ENCODE peak calls at places on chromosomes 13 and 19, in seven cellular contexts. V is breast epithelium; P is upper lobe of right lung; Q is neuronal stem cell; W is HCT116; F is CD8-positive, alpha-beta memory T cell; H is tibial nerve. C is an unnamed sample.

GRCh38 chr13:110716235-110716505 is 2.7 kb downstream of the ING1 start:
- DNase-seq in V (no peak), P (no peak), F (no peak), Q (no peak), W (no peak), H (peak; percentile 20), C (no peak)

GRCh38 chr19:2723747-2724146 is 2.6 kb upstream of the DIRAS1 start:
- DNase-seq in H (no peak), P (no peak), W (no peak), F (no peak), Q (no peak), V (no peak), C (no peak)

GRCh38 chr13:106103779-106104178 is 431.7 kb downstream of the EFNB2 start:
- DNase-seq in Q (no peak), V (no peak), P (no peak), W (peak; percentile 34), H (no peak), F (no peak), C (no peak)

GRCh38 chr19:55688422-55689218 is 13.6 kb downstream of the EPN1 start:
- DNase-seq in Q (no peak), V (no peak), F (no peak), W (no peak), H (no peak), P (peak; percentile 63), C (no peak)

GRCh38 chr19:29549105-29550070 is 23.6 kb downstream of the VSTM2B start:
- DNase-seq in H (no peak), Q (no peak), F (no peak), V (no peak), P (peak; percentile 55), W (no peak), C (no peak)

GRCh38 chr13:89227356-89227755 is 1556.2 kb downstream of the SLITRK5 start:
- DNase-seq in P (no peak), Q (no peak), H (no peak), V (no peak), F (no peak), W (no peak), C (no peak)

GRCh38 chr13:50228527-50228926 is 213.3 kb downstream of the KCNRG start:
- DNase-seq in H (no peak), Q (no peak), W (no peak), V (no peak), F (no peak), P (no peak), C (no peak)

GRCh38 chr19:48724796-48725753 is 5.5 kb upstream of the MAMSTR start:
- DNase-seq in W (peak; percentile 72), Q (no peak), V (no peak), H (peak; percentile 82), F (no peak), P (no peak), C (peak; percentile 76)

GRCh38 chr13:99894105-99894504 is 77.5 kb downstream of the ZIC5 start:
- DNase-seq in F (no peak), W (no peak), V (no peak), H (no peak), P (no peak), Q (no peak), C (no peak)

GRCh38 chr13:99892866-99893504 is 78.6 kb downstream of the ZIC5 start:
- DNase-seq in P (no peak), F (no peak), W (no peak), Q (no peak), H (no peak), V (no peak), C (no peak)

GRCh38 chr13:99893567-99893966 is 78.0 kb downstream of the ZIC5 start:
- DNase-seq in Q (no peak), V (no peak), P (no peak), F (no peak), H (no peak), W (no peak), C (no peak)

GRCh38 chr13:99894835-99895427 is 76.6 kb downstream of the ZIC5 start:
- DNase-seq in P (no peak), F (no peak), V (no peak), W (no peak), Q (no peak), H (no peak), C (no peak)

DNA sequence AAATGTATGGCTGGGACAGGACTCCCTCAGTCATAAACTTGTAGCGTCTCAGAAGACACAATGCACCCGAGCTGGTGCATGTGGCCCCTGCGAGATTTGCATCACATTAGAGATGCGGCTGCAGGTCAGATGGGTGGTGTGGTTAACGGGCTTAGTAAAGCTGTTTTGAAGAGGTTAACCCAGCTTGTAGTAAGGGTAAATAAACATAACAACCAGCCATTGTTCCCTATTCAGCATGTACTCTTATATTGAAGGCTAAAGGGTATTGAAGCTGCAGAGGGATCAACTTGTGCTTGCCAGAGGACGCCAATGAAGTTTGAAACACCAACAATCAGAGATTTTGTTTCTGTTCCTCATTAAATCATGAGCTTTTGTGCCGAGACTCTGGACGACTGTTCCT is 79.4 kb downstream of the ZIC5 start:
- DNase-seq in Q (peak; percentile 43), W (no peak), V (no peak), F (no peak), P (no peak), H (no peak), C (no peak)
- H3K4me3 ChIP-seq in Q (no peak overlapping the region), W (no peak overlapping the region), V (no peak overlapping the region), F (no peak overlapping the region), P (no peak overlapping the region), H (no peak overlapping the region), C (no peak overlapping the region)

DNA sequence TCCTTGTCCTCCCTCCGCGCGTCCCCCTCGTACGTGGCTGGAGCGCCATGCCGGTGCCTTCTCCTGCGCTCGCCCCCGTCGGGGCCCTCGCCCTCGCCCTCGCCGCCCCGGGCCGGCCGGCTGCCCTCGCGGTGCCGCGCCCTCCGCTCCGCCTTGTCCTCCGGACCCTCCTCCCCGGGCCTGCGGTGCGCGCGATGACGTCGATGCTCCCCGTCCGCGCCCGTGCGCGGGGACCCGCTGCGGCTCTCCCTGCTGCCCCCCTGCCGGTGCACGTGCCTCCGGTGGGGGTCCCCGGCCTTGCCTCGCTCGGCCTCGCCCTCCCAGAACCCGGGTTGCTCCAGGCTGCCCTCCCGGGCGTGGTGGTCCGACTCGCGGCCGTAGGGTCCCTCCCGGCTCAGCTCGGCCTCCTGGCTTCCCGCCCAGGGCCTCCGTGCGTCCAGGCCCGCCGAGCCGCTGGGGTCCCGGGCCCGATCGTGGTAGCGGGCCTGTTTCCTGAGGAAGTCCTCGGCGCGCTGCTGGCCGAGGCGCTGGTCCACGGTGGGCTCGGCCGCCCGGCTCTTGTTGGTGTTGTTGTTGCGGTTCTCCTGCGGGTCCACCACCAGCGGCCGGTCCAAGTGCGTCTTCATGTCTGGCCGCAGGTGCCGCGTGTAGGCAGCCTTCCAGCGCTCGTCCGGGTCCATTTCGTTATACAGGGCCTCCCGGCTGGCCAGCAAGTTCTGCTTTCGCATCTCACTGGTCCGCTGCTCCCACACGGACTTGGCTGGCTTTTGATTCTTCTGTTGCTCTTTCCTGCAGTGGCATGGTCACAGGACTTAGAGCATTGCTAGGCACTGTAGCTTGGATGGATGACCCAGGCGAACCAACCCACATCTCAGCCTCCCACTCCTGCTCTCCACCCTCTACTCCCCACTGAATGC is 148.6 kb downstream of the IER2 start:
- DNase-seq in V (no peak), H (no peak), Q (no peak), P (no peak), F (no peak), W (no peak), C (no peak)
- H3K4me3 ChIP-seq in V (no peak overlapping the region), H (peak overlapping the region; percentile 31), Q (peak overlapping the region; percentile 1), P (no peak overlapping the region), F (no peak overlapping the region), W (no peak overlapping the region), C (no peak overlapping the region)

GRCh38 chr19:13093407-13094284 is 9.0 kb downstream of the LYL1 start:
- DNase-seq in V (peak; percentile 80), P (peak; percentile 88), F (peak; percentile 72), W (peak; percentile 70), H (peak; percentile 70), Q (peak; percentile 89), C (peak; percentile 57)

GRCh38 chr19:13095934-13096890 is 6.4 kb downstream of the LYL1 start:
- DNase-seq in F (no peak), W (no peak), V (no peak), H (no peak), Q (peak; percentile 65), P (no peak), C (no peak)

GRCh38 chr19:13095393-13095784 is 7.3 kb downstream of the LYL1 start:
- DNase-seq in Q (no peak), H (no peak), V (no peak), P (no peak), W (no peak), F (no peak), C (no peak)

GRCh38 chr19:13094285-13094595 is 8.4 kb downstream of the LYL1 start:
- DNase-seq in H (no peak), F (no peak), W (no peak), P (no peak), Q (no peak), V (no peak), C (no peak)

GRCh38 chr19:13094771-13095392 is 7.8 kb downstream of the LYL1 start:
- DNase-seq in F (no peak), H (no peak), V (no peak), W (no peak), Q (no peak), P (no peak), C (no peak)
- H3K4me3 ChIP-seq in F (no peak overlapping the region), H (peak overlapping the region; percentile 40), V (peak overlapping the region; percentile 28), W (no peak overlapping the region), Q (peak overlapping the region; percentile 17), P (peak overlapping the region; percentile 23), C (no peak overlapping the region)

DNA sequence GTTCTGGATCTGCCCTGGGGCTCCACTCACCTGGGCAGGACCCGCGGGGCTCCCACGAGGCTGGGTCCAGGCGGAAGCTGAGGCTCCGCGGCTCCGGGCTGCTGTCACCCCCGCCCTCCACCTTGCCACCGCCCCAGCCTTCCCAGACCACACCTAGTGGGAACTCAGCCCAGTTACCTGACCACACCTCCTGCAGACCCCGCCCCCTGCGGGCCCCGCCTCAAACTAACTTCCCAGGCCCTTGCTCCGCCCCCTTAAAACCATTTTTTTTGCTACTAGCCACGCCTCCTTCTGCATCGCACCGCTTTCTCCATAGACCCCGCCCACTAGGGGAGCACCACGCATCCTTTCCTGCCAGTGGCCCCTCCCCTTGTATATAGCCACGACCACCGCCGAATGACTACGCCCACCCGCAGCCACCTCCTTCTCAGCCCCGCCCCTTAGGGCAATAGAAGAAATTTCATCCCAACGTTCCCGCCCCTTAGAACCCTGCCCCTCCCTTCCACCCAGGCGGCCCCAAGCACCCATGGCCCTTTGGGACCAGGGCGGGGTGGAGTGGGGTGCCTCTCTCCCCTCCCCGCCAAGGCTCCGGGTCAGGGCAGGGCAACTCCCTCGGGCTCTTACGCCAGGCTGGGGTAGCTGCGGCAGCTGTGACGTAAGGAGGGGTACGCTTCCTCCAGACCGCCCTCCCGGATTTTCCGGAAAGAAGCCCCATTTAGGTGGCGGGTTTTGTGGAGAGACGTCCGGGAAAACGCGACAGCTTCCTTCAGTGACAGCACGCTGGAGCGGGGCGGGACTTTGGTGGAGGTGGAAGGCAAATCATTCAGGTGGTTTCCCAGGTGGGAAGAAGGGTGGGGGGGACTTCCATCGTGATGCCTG is at the start of gene SH2D3A:
- DNase-seq in H (no peak), Q (peak; percentile 57), F (peak; percentile 94), W (peak; percentile 96), P (peak; percentile 96), V (peak; percentile 94), C (peak; percentile 95)
- H3K4me3 ChIP-seq in H (peak within 1 kb of the TSS; percentile 39), Q (peak within 1 kb of the TSS; percentile 72), F (peak within 1 kb of the TSS; percentile 74), W (peak within 1 kb of the TSS; percentile 71), P (peak within 1 kb of the TSS; percentile 54), V (peak within 1 kb of the TSS; percentile 17), C (peak within 1 kb of the TSS; percentile 98)

GRCh38 chr13:112984501-112984900 is 15.5 kb downstream of the MCF2L start:
- DNase-seq in V (no peak), W (no peak), H (no peak), F (no peak), Q (no peak), P (no peak), C (no peak)
- H3K4me3 ChIP-seq in V (no peak overlapping the region), W (no peak overlapping the region), H (no peak overlapping the region), F (no peak overlapping the region), Q (no peak overlapping the region), P (no peak overlapping the region), C (peak overlapping the region; percentile 49)